ENCODE peak calls at places on chromosomes 11 and 22, in eight cellular contexts. B, I, O, X, R, Y, S and W are unnamed samples.

GRCh38 chr11:16881074-16881709 is 133.0 kb downstream of the PLEKHA7 start:
- DNase-seq in B (no peak), I (peak; percentile 89), O (no peak), X (peak; percentile 62), R (peak; percentile 76), Y (peak; percentile 66), S (peak; percentile 13), W (peak; percentile 54)

GRCh38 chr11:102763440-102763839 is 17.0 kb downstream of the MMP10 start:
- DNase-seq in B (no peak), I (peak; percentile 92), O (no peak), X (no peak), R (peak; percentile 30), Y (no peak), S (peak; percentile 28), W (no peak)

GRCh38 chr11:20021212-20021611 is 139.1 kb downstream of the DBX1 start:
- DNase-seq in B (no peak), I (no peak), O (no peak), X (no peak), R (no peak), Y (no peak), S (no peak), W (no peak)

GRCh38 chr11:73530109-73530508 is 67.8 kb downstream of the FAM168A start:
- DNase-seq in B (no peak), I (no peak), O (no peak), X (peak; percentile 46), R (no peak), Y (no peak), S (no peak), W (no peak)

GRCh38 chr11:18633256-18634139 is 644 bp downstream of the SPTY2D1 start:
- DNase-seq in B (no peak), I (peak; percentile 9), O (no peak), X (no peak), R (peak; percentile 19), Y (peak; percentile 77), S (peak; percentile 48), W (no peak)

GRCh38 chr11:24239016-24239720 is 257.7 kb upstream of the LUZP2 start:
- DNase-seq in B (no peak), I (no peak), O (no peak), X (no peak), R (peak; percentile 93), Y (no peak), S (peak; percentile 95), W (no peak)

GRCh38 chr11:93784935-93785360 is 866 bp downstream of the MED17 start:
- DNase-seq in B (peak; percentile 2), I (no peak), O (no peak), X (peak; percentile 23), R (peak; percentile 18), Y (no peak), S (no peak), W (no peak)

GRCh38 chr11:64096835-64097234 is 61.1 kb downstream of the FLRT1 start:
- DNase-seq in B (no peak), I (no peak), O (no peak), X (no peak), R (no peak), Y (no peak), S (no peak), W (no peak)

GRCh38 chr11:24344222-24344621 is 152.6 kb upstream of the LUZP2 start:
- DNase-seq in B (no peak), I (no peak), O (no peak), X (peak; percentile 4), R (no peak), Y (no peak), S (no peak), W (no peak)

GRCh38 chr11:73178092-73178539 is 36.0 kb upstream of the FCHSD2 start:
- DNase-seq in B (peak; percentile 42), I (peak; percentile 73), O (peak; percentile 56), X (peak; percentile 90), R (peak; percentile 74), Y (peak; percentile 86), S (peak; percentile 81), W (peak; percentile 69)

GRCh38 chr22:20807315-20807752 is 33.4 kb downstream of the SERPIND1 start:
- DNase-seq in B (peak; percentile 8), I (peak; percentile 62), O (no peak), X (no peak), R (peak; percentile 81), Y (no peak), S (peak; percentile 98), W (peak; percentile 72)

GRCh38 chr22:26769663-26770062 is 112.3 kb downstream of the MIAT start:
- DNase-seq in B (no peak), I (no peak), O (no peak), X (no peak), R (no peak), Y (no peak), S (no peak), W (no peak)

GRCh38 chr11:85750646-85751045 is 60.3 kb downstream of the SYTL2 start:
- DNase-seq in B (no peak), I (no peak), O (no peak), X (no peak), R (no peak), Y (no peak), S (no peak), W (no peak)

GRCh38 chr22:22684605-22685561 is 40.5 kb downstream of the GGTLC2 start:
- DNase-seq in B (no peak), I (no peak), O (no peak), X (peak; percentile 55), R (peak; percentile 47), Y (peak; percentile 87), S (peak; percentile 88), W (no peak)

GRCh38 chr11:123729602-123730001 is 11.9 kb downstream of the ZNF202 start:
- DNase-seq in B (no peak), I (no peak), O (no peak), X (no peak), R (no peak), Y (no peak), S (peak; percentile 59), W (no peak)

GRCh38 chr11:123725995-123726655 is 15.3 kb downstream of the ZNF202 start:
- DNase-seq in B (no peak), I (no peak), O (no peak), X (no peak), R (no peak), Y (no peak), S (no peak), W (no peak)
- H2AFZ ChIP-seq in B (no peak overlapping the region), I (no peak overlapping the region), O (no peak overlapping the region), X (no peak overlapping the region), R (no peak overlapping the region), Y (no peak overlapping the region), S (no peak overlapping the region), W (no peak overlapping the region)

DNA sequence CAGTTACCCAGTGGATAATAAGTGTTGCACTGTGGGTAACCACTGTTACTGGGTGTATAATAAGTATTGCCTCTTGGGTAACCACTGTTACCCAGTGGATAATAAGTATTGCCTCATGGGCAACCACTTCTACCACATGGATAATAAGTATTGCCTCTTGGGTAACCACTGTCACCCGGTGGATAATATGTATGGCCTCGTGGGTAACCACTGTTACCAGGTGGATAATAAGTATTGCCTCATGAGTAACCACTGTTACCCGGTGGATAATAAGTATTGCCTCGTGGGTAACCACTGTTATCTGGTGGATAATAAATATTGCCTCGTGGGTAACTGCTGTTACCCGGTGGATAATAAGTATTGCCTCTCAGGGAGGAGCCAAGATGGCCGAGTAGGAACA is 29.7 kb upstream of the NXPE4 start:
- DNase-seq in B (no peak), I (no peak), O (no peak), X (no peak), R (no peak), Y (no peak), S (no peak), W (no peak)
- H3K9me3 ChIP-seq in B (peaks cover 4% of the 10 kb centered on the region), I (peaks cover 16% of the 10 kb centered on the region), O (peaks cover 12% of the 10 kb centered on the region), X (no peaks in the 10 kb centered on the region), R (no peaks in the 10 kb centered on the region), Y (no peaks in the 10 kb centered on the region), S (no peaks in the 10 kb centered on the region), W (no peaks in the 10 kb centered on the region)

DNA sequence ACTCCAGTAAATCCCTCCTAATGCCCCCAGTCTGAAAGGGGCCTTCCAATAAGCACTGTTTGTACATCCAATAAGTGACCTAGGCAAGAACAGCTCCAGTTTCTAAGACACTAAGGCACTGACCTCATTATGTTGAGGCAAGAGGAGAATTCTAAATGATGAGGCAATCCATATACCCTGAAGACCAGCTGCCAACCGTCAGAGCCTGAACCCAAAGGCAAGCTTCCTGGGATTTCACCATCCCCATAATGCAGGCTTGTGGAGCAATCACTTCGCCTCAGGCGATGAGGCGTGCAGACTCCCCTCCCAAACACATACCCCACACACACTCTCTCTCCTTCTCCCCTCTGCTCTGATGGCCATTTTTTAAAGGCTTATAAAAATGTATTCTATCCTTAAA is 49.5 kb downstream of the LGR4 start:
- DNase-seq in B (no peak), I (peak; percentile 65), O (no peak), X (peak; percentile 55), R (peak; percentile 63), Y (no peak), S (peak; percentile 80), W (no peak)
- H3K4me2 ChIP-seq in B (no peak overlapping the region), I (peak overlapping the region; percentile 73), O (no peak overlapping the region), X (peak overlapping the region; percentile 49), R (no peak overlapping the region), Y (no peak overlapping the region), S (no peak overlapping the region), W (peak overlapping the region; percentile 1)

GRCh38 chr22:37907036-37907954 is 1.2 kb downstream of the MICALL1 start:
- DNase-seq in B (no peak), I (no peak), O (no peak), X (no peak), R (no peak), Y (no peak), S (peak; percentile 15), W (no peak)

GRCh38 chr22:37905534-37906363 is at the start of gene MICALL1:
- DNase-seq in B (no peak), I (peak; percentile 87), O (no peak), X (peak; percentile 93), R (peak; percentile 79), Y (peak; percentile 80), S (peak; percentile 67), W (peak; percentile 90)

GRCh38 chr22:37904572-37905533 is 1.2 kb upstream of the MICALL1 start:
- DNase-seq in B (peak; percentile 87), I (peak; percentile 97), O (no peak), X (no peak), R (peak; percentile 99), Y (no peak), S (peak; percentile 99), W (peak; percentile 94)

GRCh38 chr22:37909756-37910155 is 3.7 kb downstream of the MICALL1 start:
- DNase-seq in B (no peak), I (no peak), O (no peak), X (no peak), R (no peak), Y (no peak), S (no peak), W (no peak)

GRCh38 chr22:37906364-37907008 is 389 bp downstream of the MICALL1 start:
- DNase-seq in B (no peak), I (no peak), O (no peak), X (peak; percentile 55), R (no peak), Y (peak; percentile 38), S (no peak), W (peak; percentile 38)
- H2AFZ ChIP-seq in B (no peak overlapping the region), I (no peak overlapping the region), O (peak overlapping the region; percentile 95), X (peak overlapping the region; percentile 63), R (no peak overlapping the region), Y (peak overlapping the region; percentile 63), S (peak overlapping the region; percentile 95), W (peak overlapping the region; percentile 31)